ENCODE peak calls at places on chromosomes 16 and 17, in eight cellular contexts. E is left lobe of liver; M is CD4-positive, alpha-beta T cell; D is T-helper 17 cell; N is activated CD4-positive, CD25-positive, alpha-beta regulatory T cell treated with anti-CD3 and anti-CD28 coated beads, Interleukin-2, amount 50 U/mL, for 24 hours; G is activated T-cell treated with anti-CD3 and anti-CD28 coated beads, Interleukin-2, amount 50 U/mL, for 72 hours; U is pancreas; W is upper lobe of left lung. I is an unnamed sample.

GRCh38 chr16:83971165-83972130 is 3.4 kb downstream of the NECAB2 start:
- ATAC-seq in D (no peak), U (no peak), N (no peak), M (no peak), W (no peak), G (no peak), E (peak), I (no peak)

GRCh38 chr17:3385869-3386816 is at the start of gene OR3A2:
- ATAC-seq in W (no peak), G (peak), N (peak), M (peak), D (peak), U (no peak), E (no peak), I (no peak)

GRCh38 chr16:27640277-27640600 is 90.3 kb downstream of the KATNIP start:
- ATAC-seq in E (no peak), D (no peak), M (no peak), W (no peak), U (no peak), G (no peak), N (no peak), I (no peak)

GRCh38 chr17:7114241-7114874 is at the start of gene ASGR2:
- ATAC-seq in U (peak), W (no peak), N (no peak), M (no peak), D (no peak), E (peak), G (no peak), I (no peak)

GRCh38 chr17:36117505-36118382 is 14.1 kb downstream of the CCL4 start:
- ATAC-seq in N (peak), D (no peak), E (no peak), U (no peak), W (peak), G (peak), M (no peak), I (no peak)

GRCh38 chr17:32276217-32276616 is 10.6 kb downstream of the RHBDL3 start:
- ATAC-seq in E (no peak), N (no peak), G (no peak), D (no peak), W (no peak), U (no peak), M (no peak), I (no peak)

GRCh38 chr17:63760771-63761539 is 12.4 kb downstream of the CCDC47 start:
- ATAC-seq in U (no peak), N (no peak), G (peak), M (no peak), W (no peak), E (no peak), D (no peak), I (no peak)

GRCh38 chr16:75764154-75764768 is 38.0 kb upstream of the CPHXL start:
- ATAC-seq in M (peak), E (peak), G (peak), N (peak), U (peak), D (peak), W (peak), I (peak)

GRCh38 chr17:64349949-64350348 is 40.7 kb downstream of the PECAM1 start:
- ATAC-seq in E (no peak), M (peak), W (no peak), G (peak), U (no peak), N (no peak), D (peak), I (no peak)

GRCh38 chr16:11308493-11309283 is 27.6 kb upstream of the PRM1 start:
- ATAC-seq in M (no peak), U (no peak), N (no peak), E (no peak), D (no peak), W (no peak), G (no peak), I (no peak)

GRCh38 chr16:79838860-79839259 is 238.3 kb upstream of the MAF start:
- ATAC-seq in E (no peak), G (no peak), M (no peak), N (no peak), W (peak), U (no peak), D (no peak), I (no peak)

GRCh38 chr16:85699628-85700027 is 10.9 kb upstream of the GINS2 start:
- ATAC-seq in E (no peak), W (no peak), U (peak), G (no peak), M (no peak), D (no peak), N (no peak), I (no peak)

GRCh38 chr17:71985111-71986039 is 135.4 kb upstream of the SOX9 start:
- ATAC-seq in M (no peak), E (no peak), N (no peak), G (no peak), D (no peak), W (no peak), U (no peak), I (no peak)

GRCh38 chr16:81717662-81718189 is 61.4 kb upstream of the PLCG2 start:
- ATAC-seq in G (no peak), E (no peak), W (no peak), N (peak), U (no peak), M (no peak), D (no peak), I (no peak)

GRCh38 chr17:30091166-30091670 is 25.4 kb upstream of the NSRP1 start:
- ATAC-seq in U (no peak), D (no peak), E (no peak), N (no peak), G (no peak), W (no peak), M (no peak), I (no peak)

GRCh38 chr16:11211977-11212818 is 43.8 kb downstream of the SOCS1 start:
- ATAC-seq in M (no peak), G (no peak), W (no peak), U (no peak), N (no peak), E (peak), D (no peak), I (no peak)

GRCh38 chr17:81840826-81841778 is 6.3 kb upstream of the PPP1R27 start:
- ATAC-seq in G (peak), M (no peak), W (peak), N (no peak), E (peak), U (peak), D (no peak), I (no peak)

GRCh38 chr17:40023590-40024292 is 8.5 kb downstream of the CSF3 start:
- ATAC-seq in D (no peak), E (no peak), U (peak), G (no peak), W (peak), M (no peak), N (no peak), I (peak)

GRCh38 chr16:81140930-81141780 is 45.0 kb upstream of the GCSH start:
- ATAC-seq in M (no peak), D (no peak), W (no peak), E (no peak), G (no peak), N (peak), U (no peak), I (no peak)

GRCh38 chr16:10265770-10266615 is 83.8 kb upstream of the GRIN2A start:
- ATAC-seq in W (no peak), N (no peak), G (no peak), U (no peak), M (no peak), D (no peak), E (peak), I (no peak)

GRCh38 chr17:7463368-7463846 is 16.0 kb downstream of the ZBTB4 start:
- ATAC-seq in U (no peak), W (no peak), E (no peak), N (no peak), D (no peak), G (no peak), M (no peak), I (no peak)

GRCh38 chr17:31308372-31308905 is 5.4 kb downstream of the EVI2B start:
- ATAC-seq in U (no peak), G (peak), N (peak), W (no peak), E (no peak), D (peak), M (no peak), I (no peak)

GRCh38 chr16:31713945-31714898 is 159.4 kb upstream of the ZNF267 start:
- ATAC-seq in M (no peak), N (no peak), D (no peak), W (no peak), G (no peak), E (peak), U (peak), I (no peak)

I was measured in gastroesophageal sphincter.